ENCODE peak calls at places on chromosomes 13 and 19, in seven cellular contexts. W is AG09319, S is GM23248, F is fibroblast of the aortic adventitia, R is mesothelial cell of epicardium, T is astrocyte of the hippocampus, C is glutamatergic neuron. K is an unnamed sample.
A peak's percentile ranks its signal among the peaks of the same experiment; 100 is the strongest.

GRCh38 chr19:43626838-43627237 is 7.4 kb upstream of the ZNF428 start:
- DNase-seq in S (no peak), F (no peak), W (no peak), C (no peak), T (no peak), R (no peak), K (no peak)

GRCh38 chr13:112616586-112617381 is 28.8 kb upstream of the TUBGCP3 start:
- DNase-seq in W (peak; percentile 15), S (peak; percentile 67), R (no peak), F (peak; percentile 63), T (peak; percentile 59), C (peak; percentile 35), K (no peak)

GRCh38 chr13:29573190-29573589 is 22.3 kb downstream of the SLC7A1 start:
- DNase-seq in R (no peak), F (peak; percentile 55), T (no peak), S (peak; percentile 60), C (no peak), W (no peak), K (peak; percentile 52)

GRCh38 chr19:17739121-17739875 is 12.0 kb upstream of the FCHO1 start:
- DNase-seq in R (no peak), S (no peak), W (no peak), F (no peak), T (no peak), C (peak; percentile 91), K (no peak)

GRCh38 chr19:49344516-49345423 is 9.6 kb downstream of the CD37 start:
- DNase-seq in T (no peak), R (no peak), W (no peak), C (no peak), F (no peak), S (no peak), K (no peak)

GRCh38 chr19:34269968-34270621 is 15.7 kb downstream of the GARRE1 start:
- DNase-seq in S (peak; percentile 83), W (no peak), T (peak; percentile 72), R (no peak), F (peak; percentile 71), C (no peak), K (peak; percentile 26)

GRCh38 chr19:38194061-38194701 is 29.8 kb downstream of the DPF1 start:
- DNase-seq in F (no peak), R (no peak), T (no peak), C (no peak), S (no peak), W (no peak), K (no peak)

GRCh38 chr19:14440049-14440448 is 6.9 kb downstream of the PKN1 start:
- DNase-seq in C (no peak), S (no peak), W (no peak), T (no peak), R (no peak), F (no peak), K (no peak)

GRCh38 chr13:113591750-113592149 is 7.2 kb downstream of the TFDP1 start:
- DNase-seq in F (no peak), W (no peak), R (no peak), S (peak; percentile 14), C (no peak), T (no peak), K (no peak)

GRCh38 chr19:2291185-2291751 is 9.3 kb upstream of the PEAK3 start:
- DNase-seq in S (peak; percentile 32), W (no peak), T (peak; percentile 54), R (no peak), F (no peak), C (peak; percentile 84), K (no peak)

GRCh38 chr19:29884466-29884865 is 57.6 kb upstream of the URI1 start:
- DNase-seq in F (no peak), S (no peak), T (no peak), R (no peak), C (no peak), W (no peak), K (no peak)

GRCh38 chr13:75365724-75366173 is 116.2 kb downstream of the TBC1D4 start:
- DNase-seq in R (no peak), S (peak; percentile 94), F (peak; percentile 63), W (no peak), T (peak; percentile 64), C (no peak), K (peak; percentile 54)

GRCh38 chr13:30355839-30356238 is 48.5 kb upstream of the KATNAL1 start:
- DNase-seq in T (no peak), C (no peak), W (no peak), S (no peak), F (no peak), R (no peak), K (no peak)

K was measured in skeletal muscle cell.